ENCODE peak calls at places on chromosomes 5 and 9, in five cellular contexts. N is T-helper 1 cell, I is GDM1, G is H1, Z is GM12891. C is an unnamed sample.

GRCh38 chr5:37015795-37016666 is 139.5 kb downstream of the NIPBL start:
- DNase-seq in N (no peak), G (no peak), I (no peak), Z (no peak), C (no peak)

GRCh38 chr5:14062178-14062577 is 81.0 kb upstream of the TRIO start:
- DNase-seq in N (no peak), G (no peak), Z (no peak), I (no peak), C (no peak)

GRCh38 chr5:36657563-36657995 is 51.2 kb downstream of the SLC1A3 start:
- DNase-seq in I (peak), N (no peak), G (no peak), Z (no peak), C (peak)

GRCh38 chr9:81589392-81589791 is 100.0 kb downstream of the TLE1 start:
- DNase-seq in Z (no peak), N (no peak), G (no peak), I (no peak), C (no peak)

GRCh38 chr5:130871346-130872086 is 293.5 kb downstream of the HINT1 start:
- DNase-seq in N (peak), Z (peak), I (no peak), G (peak), C (peak)

GRCh38 chr9:72315510-72316287 is 49.3 kb downstream of the ZFAND5 start:
- DNase-seq in N (no peak), I (no peak), G (no peak), Z (no peak), C (no peak)

GRCh38 chr5:56270568-56271392 is 37.6 kb upstream of the ANKRD55 start:
- DNase-seq in N (peak), Z (peak), I (peak), G (peak), C (peak)

GRCh38 chr5:100464418-100464817 is 70.8 kb upstream of the FAM174A start:
- DNase-seq in Z (no peak), N (no peak), I (no peak), G (no peak), C (no peak)

GRCh38 chr5:6544561-6544935 is 88.3 kb downstream of the NSUN2 start:
- DNase-seq in Z (no peak), G (no peak), I (no peak), N (no peak), C (no peak)

GRCh38 chr5:78573318-78573717 is 75.3 kb downstream of the LHFPL2 start:
- DNase-seq in Z (no peak), I (no peak), G (no peak), N (no peak), C (no peak)

GRCh38 chr5:160463775-160464465 is 42.3 kb downstream of the PTTG1 start:
- DNase-seq in I (no peak), Z (no peak), G (no peak), N (no peak), C (no peak)

GRCh38 chr5:10233505-10233904 is 16.2 kb downstream of the ATPSCKMT start:
- DNase-seq in Z (no peak), I (no peak), G (no peak), N (no peak), C (no peak)

GRCh38 chr5:135156337-135156714 is 122.3 kb upstream of the PITX1 start:
- DNase-seq in I (no peak), G (no peak), Z (no peak), N (no peak), C (no peak)

GRCh38 chr9:6090272-6090671 is 74.8 kb upstream of the RANBP6 start:
- DNase-seq in I (no peak), N (no peak), Z (no peak), G (no peak), C (no peak)

GRCh38 chr5:127746756-127747155 is 43.6 kb downstream of the CCDC192 start:
- DNase-seq in I (no peak), N (no peak), Z (no peak), G (no peak), C (no peak)

GRCh38 chr5:2750758-2751464 is 566 bp downstream of the IRX2 start:
- DNase-seq in G (peak), N (no peak), Z (no peak), I (no peak), C (no peak)

GRCh38 chr9:77488439-77489126 is 159.5 kb downstream of the GNA14 start:
- DNase-seq in N (peak), I (no peak), G (no peak), Z (no peak), C (no peak)

GRCh38 chr9:131585375-131585774 is 40.1 kb downstream of the PRRT1B start:
- DNase-seq in G (no peak), N (peak), I (peak), Z (peak), C (no peak)

GRCh38 chr9:121826711-121827110 is 175.3 kb downstream of the DAB2IP start:
- DNase-seq in Z (no peak), I (no peak), N (no peak), G (peak), C (no peak)

GRCh38 chr5:115542076-115542475 is 2.5 kb downstream of the FEM1C start:
- DNase-seq in Z (no peak), I (no peak), N (no peak), G (no peak), C (no peak)

GRCh38 chr9:122346478-122347347 is 24.1 kb upstream of the PTGS1 start:
- DNase-seq in G (peak), N (no peak), Z (no peak), I (no peak), C (no peak)

GRCh38 chr5:65989115-65989514 is 62.7 kb downstream of the ERBIN start:
- DNase-seq in I (no peak), Z (no peak), G (no peak), N (no peak), C (no peak)

GRCh38 chr5:141783599-141784296 is 94.5 kb downstream of the PCDH1 start:
- DNase-seq in Z (no peak), N (no peak), I (no peak), G (no peak), C (no peak)

GRCh38 chr5:177295929-177296328 is 7.6 kb downstream of the RAB24 start:
- DNase-seq in G (no peak), N (no peak), Z (no peak), I (no peak), C (no peak)

GRCh38 chr5:68255305-68256130 is 40.0 kb downstream of the PIK3R1 start:
- DNase-seq in N (peak), I (no peak), Z (no peak), G (no peak), C (peak)

GRCh38 chr5:7321724-7322123 is 74.2 kb upstream of the ADCY2 start:
- DNase-seq in I (no peak), N (no peak), G (no peak), Z (no peak), C (no peak)

GRCh38 chr5:104353371-104353770 is 790.8 kb upstream of the NUDT12 start:
- DNase-seq in I (no peak), Z (no peak), N (no peak), G (no peak), C (no peak)

GRCh38 chr9:68685770-68686169 is 19.3 kb upstream of the PIP5K1B start:
- DNase-seq in I (no peak), G (peak), Z (no peak), N (peak), C (no peak)

GRCh38 chr9:3827175-3827574 is 301.4 kb upstream of the RFX3 start:
- DNase-seq in I (no peak), Z (no peak), G (no peak), N (no peak), C (no peak)

GRCh38 chr5:78273436-78273835 is 21.1 kb downstream of the AP3B1 start:
- DNase-seq in I (no peak), N (no peak), Z (no peak), G (no peak), C (no peak)

GRCh38 chr9:19946446-19947109 is 157.7 kb upstream of the SLC24A2 start:
- DNase-seq in I (no peak), Z (no peak), G (no peak), N (peak), C (peak)

GRCh38 chr5:113489299-113489698 is 1.0 kb upstream of the MCC start:
- DNase-seq in N (peak), Z (no peak), G (no peak), I (peak), C (peak)

GRCh38 chr5:118029807-118030206 is 958.5 kb downstream of the DTWD2 start:
- DNase-seq in G (no peak), I (no peak), Z (no peak), N (no peak), C (no peak)

GRCh38 chr9:101467690-101468089 is 32.1 kb upstream of the ALDOB start:
- DNase-seq in I (no peak), G (no peak), N (no peak), Z (no peak), C (peak)

GRCh38 chr9:37508834-37509206 is 23.1 kb downstream of the POLR1E start:
- DNase-seq in G (no peak), Z (no peak), N (no peak), I (no peak), C (no peak)

GRCh38 chr5:8700222-8700621 is 831.3 kb downstream of the MTRR start:
- DNase-seq in Z (no peak), G (no peak), N (no peak), I (no peak), C (no peak)

GRCh38 chr5:32949571-32949970 is 238.4 kb downstream of the NPR3 start:
- DNase-seq in N (no peak), G (no peak), Z (no peak), I (no peak), C (no peak)

GRCh38 chr9:91426123-91426745 is 2.6 kb upstream of the NFIL3 start:
- DNase-seq in N (peak), Z (no peak), I (peak), G (no peak), C (peak)